ENCODE peak calls at places on chromosomes 2 and 18, in five cellular contexts. E, V, W, L and G are unnamed samples.

GRCh38 chr2:134252092-134252775 is 1.6 kb upstream of the MGAT5 start:
- DNase-seq in W (no peak), V (no peak), E (no peak), L (no peak), G (no peak)

GRCh38 chr2:229715895-229716507 is 1.6 kb upstream of the DNER start:
- DNase-seq in W (peak; percentile 9), E (no peak), L (peak; percentile 28), V (peak; percentile 48), G (no peak)

GRCh38 chr18:22604390-22604985 is 186.8 kb upstream of the CTAGE1 start:
- DNase-seq in E (no peak), V (no peak), W (no peak), L (no peak), G (peak; percentile 63)

GRCh38 chr18:25979358-25979727 is 111.1 kb downstream of the SS18 start:
- DNase-seq in E (no peak), V (no peak), L (no peak), W (no peak), G (no peak)

GRCh38 chr2:47559079-47559684 is 156.2 kb downstream of the MSH2 start:
- DNase-seq in W (no peak), L (no peak), E (no peak), V (no peak), G (no peak)

GRCh38 chr2:216637472-216637871 is 4.3 kb downstream of the IGFBP2 start:
- DNase-seq in W (no peak), L (no peak), E (no peak), V (no peak), G (no peak)

GRCh38 chr2:126635281-126635680 is 20.7 kb upstream of the GYPC start:
- DNase-seq in V (no peak), W (no peak), L (no peak), E (peak; percentile 47), G (no peak)

GRCh38 chr18:9055185-9055584 is 47.3 kb upstream of the NDUFV2 start:
- DNase-seq in V (peak; percentile 22), E (no peak), W (no peak), L (peak; percentile 22), G (no peak)

GRCh38 chr2:226703501-226703900 is 96.1 kb downstream of the IRS1 start:
- DNase-seq in W (no peak), E (no peak), V (no peak), L (no peak), G (no peak)

GRCh38 chr18:24924066-24924716 is 427.8 kb downstream of the ZNF521 start:
- DNase-seq in E (no peak), L (no peak), V (no peak), W (no peak), G (no peak)

GRCh38 chr2:15641530-15641982 is 49.9 kb downstream of the DDX1 start:
- DNase-seq in E (no peak), L (no peak), W (no peak), V (no peak), G (no peak)

GRCh38 chr2:50535971-50536759 is 495.8 kb downstream of the NRXN1 start:
- DNase-seq in E (no peak), L (no peak), W (no peak), V (peak; percentile 14), G (no peak)

GRCh38 chr2:13040043-13040442 is 323.3 kb downstream of the TRIB2 start:
- DNase-seq in W (no peak), V (no peak), L (no peak), E (no peak), G (no peak)

GRCh38 chr2:227057060-227057459 is 106.9 kb downstream of the COL4A4 start:
- DNase-seq in L (no peak), W (no peak), E (no peak), V (no peak), G (no peak)

GRCh38 chr2:120620025-120620793 is 115.5 kb upstream of the GLI2 start:
- DNase-seq in E (no peak), W (no peak), L (no peak), V (no peak), G (no peak)

GRCh38 chr18:1914489-1914888 is 656.8 kb downstream of the METTL4 start:
- DNase-seq in W (no peak), E (no peak), L (no peak), V (no peak), G (no peak)

GRCh38 chr2:233221378-233222063 is 30.0 kb upstream of the ATG16L1 start:
- DNase-seq in W (no peak), E (no peak), L (no peak), V (no peak), G (no peak)

GRCh38 chr18:69628774-69629359 is 228.2 kb downstream of the DOK6 start:
- DNase-seq in V (no peak), L (no peak), W (no peak), E (no peak), G (no peak)

GRCh38 chr2:174327559-174327897 is 7.2 kb upstream of the SP9 start:
- DNase-seq in V (no peak), W (no peak), E (no peak), L (no peak), G (no peak)

GRCh38 chr2:46870051-46870839 is 45.4 kb downstream of the MCFD2 start:
- DNase-seq in V (no peak), L (no peak), E (no peak), W (no peak), G (no peak)

GRCh38 chr2:48755473-48755872 is at the start of gene LHCGR:
- DNase-seq in V (peak; percentile 45), E (no peak), W (no peak), L (no peak), G (no peak)

GRCh38 chr2:188414412-188414811 is 122.7 kb downstream of the GULP1 start:
- DNase-seq in V (no peak), E (no peak), L (no peak), W (no peak), G (no peak)

GRCh38 chr2:695111-695510 is 17.9 kb upstream of the TMEM18 start:
- DNase-seq in L (no peak), V (no peak), E (no peak), W (no peak), G (no peak)

GRCh38 chr2:85905187-85905666 is 16.4 kb upstream of the ST3GAL5 start:
- DNase-seq in L (no peak), W (peak; percentile 20), E (no peak), V (no peak), G (peak; percentile 36)

GRCh38 chr2:195531754-195532153 is 125.3 kb upstream of the SLC39A10 start:
- DNase-seq in L (no peak), W (no peak), E (no peak), V (no peak), G (no peak)

GRCh38 chr2:52340185-52340584 is 1308.3 kb upstream of the NRXN1 start:
- DNase-seq in E (no peak), L (no peak), W (no peak), V (no peak), G (no peak)

GRCh38 chr2:17747684-17748452 is 5.7 kb downstream of the SMC6 start:
- DNase-seq in W (no peak), E (no peak), V (no peak), L (no peak), G (no peak)

GRCh38 chr18:38663682-38664081 is 1098.1 kb upstream of the CELF4 start:
- DNase-seq in W (no peak), E (no peak), V (no peak), L (no peak), G (no peak)

GRCh38 chr2:238280083-238280816 is 8.2 kb downstream of the PER2 start:
- DNase-seq in V (no peak), E (no peak), W (peak; percentile 40), L (no peak), G (no peak)

DNA sequence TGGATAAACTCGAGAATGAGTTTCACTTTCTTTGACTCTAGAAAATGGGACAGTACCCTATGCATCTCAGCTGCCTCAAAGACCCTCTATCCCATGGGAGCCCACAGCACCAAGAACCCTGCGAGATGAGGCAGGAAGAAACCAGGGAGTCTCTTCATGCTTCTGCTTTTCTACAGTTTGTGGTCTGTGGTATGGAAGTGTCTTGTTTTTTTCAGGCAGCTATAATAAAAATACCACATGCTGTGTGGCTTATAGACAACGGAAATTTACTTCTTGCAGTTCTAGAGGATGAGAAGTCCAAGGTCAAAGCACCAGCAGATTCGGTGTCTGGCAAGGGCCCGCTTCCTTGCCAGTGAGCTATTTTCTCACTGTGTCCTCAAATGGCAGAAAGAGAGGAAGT is 257.9 kb downstream of the SUCLG1 start:
- DNase-seq in E (no peak), L (no peak), V (no peak), W (no peak), G (no peak)
- TF ChIP-seq POLR2AphosphoS5 in E (no peak), L (no peak), V (no peak), W (no peak), G (no peak)

DNA sequence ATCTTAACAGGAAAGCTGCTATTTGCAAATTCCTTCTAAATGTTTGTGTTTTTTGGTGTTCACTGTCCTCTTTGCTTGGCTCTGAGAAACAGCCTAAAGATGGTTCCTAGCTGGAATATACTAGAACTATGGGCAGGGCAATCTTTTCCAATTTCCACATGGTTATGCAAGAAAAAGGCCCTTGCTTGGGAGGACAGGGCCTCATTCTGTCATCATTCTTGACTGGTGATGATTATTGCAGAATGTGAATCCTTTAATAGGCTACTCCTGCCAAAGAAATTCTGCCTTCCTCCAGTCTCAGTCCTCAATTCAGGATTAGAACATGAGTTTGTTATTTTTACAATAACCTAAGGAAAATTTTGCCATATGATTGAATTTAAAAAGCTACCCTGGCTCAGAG is 218.6 kb downstream of the HNMT start:
- DNase-seq in W (no peak), V (no peak), L (no peak), E (no peak), G (no peak)
- H3K27ac ChIP-seq in W (no peak overlapping the region), V (no peak overlapping the region), L (no peak overlapping the region), E (no peak overlapping the region), G (no peak overlapping the region)

GRCh38 chr2:70646429-70646828 is 92.8 kb upstream of the TGFA start:
- DNase-seq in L (no peak), V (no peak), W (no peak), E (no peak), G (no peak)

GRCh38 chr2:70645733-70646420 is 92.3 kb upstream of the TGFA start:
- DNase-seq in L (no peak), V (peak; percentile 34), E (no peak), W (no peak), G (no peak)

GRCh38 chr2:70651014-70651413 is 97.4 kb upstream of the TGFA start:
- DNase-seq in W (no peak), V (no peak), E (no peak), L (no peak), G (no peak)

GRCh38 chr2:70651727-70652126 is 98.1 kb upstream of the TGFA start:
- DNase-seq in W (no peak), E (no peak), L (no peak), V (no peak), G (no peak)

DNA sequence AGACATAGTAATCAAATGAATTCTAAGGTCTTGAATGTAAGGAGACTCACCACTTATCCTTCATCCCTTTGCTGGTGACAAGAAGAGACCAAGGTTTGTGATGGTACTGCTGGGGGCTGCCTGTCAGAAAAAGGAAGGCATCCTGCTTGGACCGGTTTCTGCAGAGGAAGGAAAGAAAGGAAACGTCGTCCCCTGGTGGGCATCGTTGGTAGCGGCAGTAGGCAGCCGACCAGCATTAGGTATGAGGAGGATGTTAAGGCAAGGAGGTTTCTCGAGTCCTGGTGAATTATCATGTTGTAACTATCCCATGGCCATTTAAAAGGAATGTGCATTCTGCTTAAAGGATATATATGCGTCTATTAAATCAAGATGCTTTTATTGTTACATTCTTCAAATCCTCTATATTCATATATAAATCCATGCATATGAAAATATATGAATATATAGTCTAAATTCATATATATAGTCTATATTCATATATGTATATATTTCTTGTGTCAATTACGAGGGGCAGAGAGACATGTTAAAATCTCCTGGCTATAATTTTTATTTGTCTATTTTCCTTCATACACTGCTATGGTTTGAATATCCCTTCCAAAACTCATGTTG is 94.4 kb upstream of the TGFA start:
- DNase-seq in E (no peak), W (peak; percentile 72), L (peak; percentile 72), V (peak; percentile 73), G (peak; percentile 51)
- TF ChIP-seq POLR2AphosphoS5 in E (no peak), W (no peak), L (no peak), V (no peak), G (no peak)

GRCh38 chr2:54609647-54610046 is 113.8 kb upstream of the EML6 start:
- DNase-seq in E (no peak), V (no peak), L (no peak), W (no peak), G (no peak)
- H3K27ac ChIP-seq in E (no peak overlapping the region), V (no peak overlapping the region), L (no peak overlapping the region), W (peak overlapping the region; percentile 3), G (no peak overlapping the region)